ENCODE peak calls at places on chromosomes 11 and 22, in six cellular contexts. P is stimulated activated CD4-positive, alpha-beta T cell treated with anti-CD3 and anti-CD28 coated beads, Interleukin-2, amount 100 ng/mL, for 4 hours; R is smooth muscle cell of the brain vasculature; D is dorsolateral prefrontal cortex; I is aorta; T is NCI-H446. J is an unnamed sample.

GRCh38 chr11:44766972-44767278 is 40.2 kb downstream of the TSPAN18 start:
- DNase-seq in P (no peak), R (peak; percentile 37), D (no peak), I (no peak), T (no peak), J (no peak)

GRCh38 chr11:12020546-12020945 is 12.1 kb upstream of the DKK3 start:
- DNase-seq in P (no peak), R (no peak), D (no peak), I (no peak), T (no peak), J (no peak)

GRCh38 chr22:40826984-40827741 is 8.0 kb upstream of the SLC25A17 start:
- DNase-seq in P (no peak), R (no peak), D (no peak), I (no peak), T (no peak), J (no peak)

GRCh38 chr11:89503422-89503821 is 12.2 kb upstream of the NOX4 start:
- DNase-seq in P (no peak), R (no peak), D (no peak), I (no peak), T (no peak), J (no peak)

GRCh38 chr11:73478737-73479347 is 102.6 kb downstream of the RELT start:
- DNase-seq in P (no peak), R (no peak), D (no peak), I (no peak), T (no peak), J (no peak)

GRCh38 chr11:128575956-128576340 is 11.4 kb downstream of the ETS1 start:
- DNase-seq in P (no peak), R (no peak), D (no peak), I (no peak), T (no peak), J (no peak)

GRCh38 chr11:12159351-12160099 is 49.1 kb downstream of the MICAL2 start:
- DNase-seq in P (no peak), R (peak; percentile 79), D (peak; percentile 69), I (peak; percentile 62), T (no peak), J (no peak)

GRCh38 chr11:121652982-121653381 is 200.2 kb upstream of the SORL1-AS1 start:
- DNase-seq in P (no peak), R (no peak), D (no peak), I (no peak), T (no peak), J (no peak)

GRCh38 chr11:47464479-47464878 is 15.5 kb upstream of the RAPSN start:
- DNase-seq in P (no peak), R (no peak), D (no peak), I (no peak), T (no peak), J (no peak)

GRCh38 chr11:45379162-45379863 is 93.2 kb upstream of the SYT13 start:
- DNase-seq in P (no peak), R (no peak), D (no peak), I (no peak), T (no peak), J (no peak)

GRCh38 chr11:34408580-34409172 is 30.1 kb upstream of the CAT start:
- DNase-seq in P (no peak), R (no peak), D (no peak), I (no peak), T (no peak), J (no peak)

GRCh38 chr11:94681852-94682251 is 86.3 kb upstream of the AMOTL1 start:
- DNase-seq in P (no peak), R (no peak), D (no peak), I (no peak), T (no peak), J (no peak)

J was measured in Right ventricle myocardium inferior.